ENCODE peak calls at places on chromosomes 3 and 15, in nine cellular contexts. G, L, A, C, F, D, P, K and R are unnamed samples.

GRCh38 chr15:40976819-40977218 is 23.5 kb downstream of the CHAC1 start:
- DNase-seq in A (no peak), F (no peak), L (no peak), G (no peak), K (no peak), P (no peak), C (no peak), D (no peak), R (no peak)

GRCh38 chr3:62255758-62256157 is 117.6 kb downstream of the FEZF2 start:
- DNase-seq in A (no peak), D (no peak), C (no peak), P (no peak), G (no peak), K (no peak), F (no peak), L (no peak), R (no peak)

GRCh38 chr15:67690936-67691335 is 134.4 kb upstream of the SKOR1 start:
- DNase-seq in F (peak), C (no peak), K (no peak), P (no peak), G (no peak), L (no peak), D (no peak), A (no peak), R (no peak)

GRCh38 chr15:43214592-43215295 is 6.1 kb downstream of the EPB42 start:
- DNase-seq in K (no peak), D (no peak), F (no peak), A (no peak), G (no peak), P (no peak), L (no peak), C (no peak), R (no peak)

GRCh38 chr15:92714457-92715401 is 59.2 kb upstream of the FAM174B start:
- DNase-seq in P (peak), C (peak), A (peak), D (peak), K (peak), L (peak), G (peak), F (peak), R (peak)

GRCh38 chr3:25587526-25587925 is 77.2 kb downstream of the TOP2B start:
- DNase-seq in K (no peak), P (no peak), F (no peak), D (no peak), G (no peak), A (no peak), C (no peak), L (no peak), R (no peak)

GRCh38 chr15:92937880-92938279 is 37.8 kb downstream of the CHD2 start:
- DNase-seq in P (no peak), F (no peak), D (no peak), A (no peak), G (no peak), K (no peak), C (no peak), L (no peak), R (no peak)

GRCh38 chr3:58154752-58155449 is 55.9 kb downstream of the DNASE1L3 start:
- DNase-seq in G (no peak), F (no peak), C (no peak), L (no peak), K (peak), P (no peak), A (no peak), D (no peak), R (no peak)

GRCh38 chr3:116432795-116433194 is 12.5 kb downstream of the LSAMP start:
- DNase-seq in P (no peak), D (no peak), G (no peak), F (no peak), L (no peak), A (no peak), K (no peak), C (no peak), R (no peak)

GRCh38 chr15:90641581-90642463 is 75.3 kb upstream of the BLM start:
- DNase-seq in A (no peak), P (no peak), L (no peak), D (no peak), K (no peak), G (no peak), C (no peak), F (no peak), R (no peak)

GRCh38 chr3:10447527-10448260 is 57.7 kb downstream of the ATP2B2 start:
- DNase-seq in K (no peak), C (no peak), L (no peak), D (no peak), G (no peak), A (peak), F (no peak), P (no peak), R (no peak)

GRCh38 chr3:161859870-161860450 is 363.4 kb downstream of the OTOL1 start:
- DNase-seq in P (no peak), C (no peak), L (no peak), D (no peak), K (no peak), F (no peak), G (no peak), A (no peak), R (no peak)

GRCh38 chr15:93308026-93308670 is 219.1 kb upstream of the RGMA start:
- DNase-seq in F (no peak), C (no peak), P (no peak), G (no peak), D (no peak), K (no peak), L (no peak), A (no peak), R (no peak)

GRCh38 chr3:177823701-177824189 is 626.5 kb upstream of the TBL1XR1 start:
- DNase-seq in L (no peak), G (no peak), F (no peak), C (no peak), K (no peak), D (no peak), P (no peak), A (no peak), R (no peak)

DNA sequence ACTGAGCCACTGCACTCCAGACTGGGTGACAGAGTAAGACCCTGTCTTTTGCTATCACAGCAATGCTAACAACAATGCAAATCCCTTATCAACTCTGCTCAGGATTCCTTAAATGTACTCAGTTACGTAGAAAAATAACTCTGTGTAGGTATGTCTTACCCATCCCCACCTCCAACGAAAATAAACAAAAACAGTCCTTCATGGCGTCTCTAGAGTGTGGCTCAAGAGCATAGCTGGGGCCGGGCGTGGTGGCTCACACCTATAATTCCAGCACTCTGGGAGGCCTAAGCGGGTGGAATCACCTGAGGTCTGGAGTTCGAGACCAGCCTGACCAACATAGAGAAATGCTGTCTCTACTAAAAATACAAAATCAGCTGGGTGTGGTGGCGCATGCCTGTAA is 13.2 kb upstream of the NCKIPSD start:
- DNase-seq in C (no peak), D (peak), L (no peak), P (no peak), K (no peak), A (peak), G (no peak), F (no peak), R (no peak)
- TF ChIP-seq CTCF in C (no peak), D (no peak), L (no peak), P (no peak), K (no peak), A (no peak), G (no peak), F (no peak), R (no peak)

DNA sequence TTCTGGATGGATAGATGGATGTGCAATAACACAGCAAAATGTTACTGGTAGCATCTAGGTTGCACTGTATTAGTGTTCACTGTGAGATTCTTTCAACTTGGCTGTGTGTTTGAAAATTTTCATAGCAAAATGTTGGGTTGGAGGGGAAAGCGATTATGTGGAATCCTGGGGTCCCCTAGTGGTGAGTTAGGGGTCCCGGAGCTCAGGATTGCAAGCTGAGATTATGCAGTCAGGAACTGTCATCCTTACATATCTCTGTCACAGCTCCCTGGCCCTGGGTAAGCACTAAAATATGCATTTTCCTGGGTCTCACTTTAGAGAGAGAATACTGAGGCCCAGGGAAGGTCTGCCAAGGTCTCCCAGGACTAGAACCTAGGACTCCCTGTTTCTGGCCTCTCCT is 77.2 kb downstream of the CEMIP start:
- DNase-seq in G (no peak), P (no peak), L (no peak), C (no peak), A (no peak), K (no peak), D (no peak), F (peak), R (no peak)
- TF ChIP-seq CTCF in G (no peak), P (peak), L (no peak), C (peak), A (no peak), K (no peak), D (no peak), F (peak), R (peak)

DNA sequence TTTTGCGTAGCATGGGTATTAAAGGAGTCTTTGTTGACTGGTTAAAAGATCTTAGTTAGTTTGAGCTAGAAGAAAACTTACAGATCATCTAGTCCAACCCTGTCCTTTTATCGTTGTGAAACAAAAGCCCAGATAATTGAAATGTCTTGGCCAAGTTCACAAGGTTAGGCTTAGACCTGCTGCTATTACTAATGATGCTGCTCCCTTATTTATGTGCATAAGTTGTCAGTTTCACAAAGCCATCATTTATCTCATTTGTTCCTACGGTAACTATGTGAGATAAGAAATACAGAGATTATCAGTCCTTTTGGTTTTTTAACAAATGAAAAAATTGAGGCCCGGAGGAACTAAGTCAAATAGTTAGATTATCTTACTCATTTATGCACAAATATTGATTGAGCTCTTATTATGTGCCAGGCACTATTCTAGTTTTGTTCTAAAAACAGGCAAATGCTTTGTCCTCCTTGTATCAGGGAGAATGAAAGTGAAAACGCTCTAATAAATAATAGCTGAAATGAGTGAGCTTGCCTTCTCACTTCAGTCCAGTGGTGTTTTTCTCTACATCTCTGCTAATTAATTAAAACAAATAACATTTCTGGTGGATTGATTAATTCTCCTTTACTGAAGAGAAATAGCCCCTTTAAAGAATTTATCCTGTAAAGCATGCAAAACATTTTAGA is 49.1 kb upstream of the TPRG1 start:
- DNase-seq in A (no peak), L (no peak), G (no peak), F (no peak), C (no peak), P (no peak), D (no peak), K (no peak), R (no peak)
- TF ChIP-seq CTCF in A (no peak), L (no peak), G (no peak), F (no peak), C (no peak), P (no peak), D (no peak), K (no peak), R (no peak)

GRCh38 chr3:77906102-77906709 is 866.3 kb downstream of the ROBO2 start:
- DNase-seq in C (no peak), P (no peak), G (no peak), D (no peak), K (no peak), A (no peak), L (no peak), F (no peak), R (no peak)
- TF ChIP-seq CTCF in C (no peak), P (no peak), G (no peak), D (no peak), K (no peak), A (no peak), L (no peak), F (no peak), R (no peak)

DNA sequence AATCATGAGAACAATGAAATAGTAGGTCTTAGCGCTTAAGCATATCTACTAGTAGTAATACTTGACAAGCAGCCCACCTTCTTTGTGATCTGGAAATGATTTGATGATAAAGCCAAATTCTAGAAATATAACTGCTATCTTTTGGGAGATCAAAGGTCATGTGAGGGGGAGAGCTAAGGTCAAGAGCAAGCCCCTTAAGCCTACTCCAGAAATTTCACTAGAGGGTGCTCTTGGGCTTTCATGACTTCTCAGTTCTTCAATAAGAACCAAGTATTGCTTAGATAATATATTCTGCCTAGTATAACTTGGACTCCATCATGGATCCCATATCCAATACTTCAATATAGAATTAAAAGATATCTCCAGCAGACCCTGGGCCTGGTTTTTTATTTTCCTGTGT is 319.6 kb downstream of the ZBTB20 start:
- DNase-seq in L (no peak), G (no peak), F (peak), K (peak), P (peak), A (no peak), C (peak), D (no peak), R (no peak)
- TF ChIP-seq CTCF in L (no peak), G (no peak), F (peak), K (peak), P (peak), A (peak), C (peak), D (peak), R (peak)

DNA sequence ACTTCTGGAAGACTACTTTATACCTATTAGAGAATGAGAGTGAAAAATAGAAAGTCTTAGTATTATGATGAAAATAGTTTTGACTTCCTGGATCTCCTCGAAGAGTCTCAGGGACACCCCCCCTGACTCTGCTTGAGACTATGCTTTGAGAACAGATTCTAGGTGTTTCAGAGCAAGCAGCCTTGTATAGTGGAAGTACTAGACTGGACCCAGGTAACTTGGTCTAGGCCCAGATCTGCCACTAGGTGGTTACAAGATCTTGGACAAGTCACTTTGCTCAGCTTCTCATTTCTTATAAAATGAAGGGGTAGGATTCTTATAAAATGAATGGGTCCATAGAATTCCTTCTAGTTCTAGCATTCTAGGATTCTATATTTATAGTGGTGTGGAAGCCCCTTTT is 9.1 kb downstream of the ABHD5 start:
- DNase-seq in D (no peak), C (no peak), L (no peak), A (no peak), G (no peak), F (no peak), K (no peak), P (no peak), R (no peak)
- TF ChIP-seq CTCF in D (peak), C (no peak), L (no peak), A (no peak), G (no peak), F (no peak), K (no peak), P (peak), R (no peak)

DNA sequence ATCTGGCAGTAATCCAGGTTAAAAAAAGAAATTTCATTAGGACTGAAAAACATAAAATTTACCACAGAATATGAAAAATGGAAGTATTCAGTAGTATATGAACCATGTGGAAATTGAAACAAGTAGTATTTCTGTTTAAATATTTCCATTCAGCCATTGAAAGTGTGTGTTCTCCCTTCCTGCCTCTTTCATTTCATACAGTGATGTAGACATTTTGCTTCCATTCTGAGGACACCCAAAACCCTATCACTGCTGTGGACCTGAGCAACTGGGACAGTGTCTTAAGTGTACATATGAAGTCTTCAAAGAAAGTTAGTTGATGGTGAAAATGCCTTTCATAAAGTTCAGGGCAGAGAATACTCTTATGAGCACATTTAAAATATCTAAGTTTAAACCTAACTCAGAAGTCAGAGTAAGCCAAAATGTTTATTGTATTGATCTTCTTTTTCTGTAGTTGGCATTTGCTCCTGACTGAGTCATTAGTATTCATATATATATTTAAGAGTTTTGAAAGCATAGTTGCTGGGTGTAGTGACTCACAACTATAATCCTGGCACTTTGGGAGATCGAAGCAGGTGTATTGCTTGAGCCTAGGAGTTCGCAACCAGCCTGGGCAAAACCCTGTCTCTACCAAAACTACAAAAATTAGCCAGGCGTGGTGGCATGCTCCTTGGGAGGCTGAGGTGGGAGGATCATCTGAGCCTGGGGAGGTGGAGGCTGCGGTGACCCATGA is 198.8 kb downstream of the KLHL25 start:
- DNase-seq in D (no peak), A (no peak), P (no peak), K (no peak), C (no peak), L (no peak), F (no peak), G (no peak), R (no peak)
- TF ChIP-seq CTCF in D (no peak), A (no peak), P (no peak), K (no peak), C (no peak), L (no peak), F (no peak), G (no peak), R (no peak)

GRCh38 chr3:52986938-52987337 is 58.9 kb downstream of the SFMBT1 start:
- DNase-seq in D (no peak), G (no peak), P (no peak), K (no peak), C (no peak), L (no peak), A (no peak), F (no peak), R (no peak)
- TF ChIP-seq CTCF in D (peak), G (no peak), P (peak), K (peak), C (peak), L (no peak), A (no peak), F (peak), R (no peak)

DNA sequence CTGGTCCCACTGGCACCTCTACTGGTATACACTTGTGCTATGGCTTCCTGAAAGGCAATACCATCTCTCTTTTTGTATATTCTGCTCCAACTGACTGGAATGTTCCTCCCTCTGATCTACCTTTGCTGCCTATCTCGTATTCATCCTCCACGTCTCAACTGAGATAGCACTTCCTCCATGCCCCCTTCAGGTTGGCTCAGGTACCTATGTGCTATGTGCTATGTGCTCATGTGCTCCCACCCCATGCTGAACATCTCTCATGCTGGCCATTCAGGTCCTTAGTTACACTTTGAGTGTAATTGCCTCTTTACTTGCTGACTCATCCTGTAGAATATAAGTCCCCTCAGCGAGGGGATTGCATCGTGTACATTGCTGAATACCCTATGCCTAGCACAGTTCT is 156.9 kb downstream of the SOX2 start:
- DNase-seq in P (no peak), L (no peak), K (no peak), D (no peak), F (no peak), C (no peak), G (no peak), A (no peak), R (no peak)
- TF ChIP-seq CTCF in P (no peak), L (no peak), K (no peak), D (no peak), F (no peak), C (no peak), G (no peak), A (no peak), R (no peak)

GRCh38 chr3:180018588-180018987 is 18.1 kb downstream of the PEX5L start:
- DNase-seq in L (no peak), F (no peak), D (no peak), K (no peak), G (no peak), A (no peak), P (no peak), C (no peak), R (no peak)
- TF ChIP-seq CTCF in L (no peak), F (no peak), D (no peak), K (no peak), G (no peak), A (no peak), P (no peak), C (no peak), R (no peak)